ENCODE peak calls at places on chromosomes 4 and X, in seven cellular contexts. P is foreskin fibroblast, A is epithelial cell of esophagus, U is pancreas, N is left ventricle myocardium inferior, D is cardiac fibroblast, H is psoas muscle. W is an unnamed sample.

GRCh38 chr4:180925800-180926199 is 1317.4 kb upstream of the TENM3 start:
- DNase-seq in U (no peak), N (no peak), D (no peak), P (peak), A (peak), H (no peak), W (no peak)

GRCh38 chr4:1246901-1247810 is 1.8 kb downstream of the CTBP1 start:
- DNase-seq in D (peak), A (peak), H (peak), N (peak), P (peak), U (peak), W (peak)

GRCh38 chr4:39124885-39125599 is 57.3 kb upstream of the WDR19 start:
- DNase-seq in D (no peak), A (no peak), H (no peak), N (no peak), U (no peak), P (no peak), W (no peak)

GRCh38 chr4:128854433-128854832 is 44.9 kb downstream of the JADE1 start:
- DNase-seq in A (no peak), P (peak), N (no peak), U (no peak), H (no peak), D (peak), W (no peak)

GRCh38 chr4:173160871-173161270 is 7.7 kb upstream of the GALNT7 start:
- DNase-seq in N (no peak), H (no peak), U (no peak), D (no peak), A (no peak), P (no peak), W (no peak)

GRCh38 chr4:185359767-185360446 is 35.8 kb downstream of the LRP2BP start:
- DNase-seq in A (peak), D (peak), U (no peak), H (no peak), P (peak), N (no peak), W (no peak)

GRCh38 chr4:184012937-184013336 is 107.8 kb downstream of the STOX2 start:
- DNase-seq in N (no peak), P (no peak), A (no peak), U (no peak), D (no peak), H (no peak), W (no peak)

GRCh38 chr4:139515531-139515958 is 40.5 kb downstream of the SETD7 start:
- DNase-seq in U (no peak), N (no peak), P (no peak), D (no peak), A (no peak), H (no peak), W (no peak)

GRCh38 chr4:156820931-156821330 is 150.7 kb downstream of the PDGFC start:
- DNase-seq in H (no peak), A (no peak), N (no peak), P (no peak), U (no peak), D (peak), W (no peak)

DNA sequence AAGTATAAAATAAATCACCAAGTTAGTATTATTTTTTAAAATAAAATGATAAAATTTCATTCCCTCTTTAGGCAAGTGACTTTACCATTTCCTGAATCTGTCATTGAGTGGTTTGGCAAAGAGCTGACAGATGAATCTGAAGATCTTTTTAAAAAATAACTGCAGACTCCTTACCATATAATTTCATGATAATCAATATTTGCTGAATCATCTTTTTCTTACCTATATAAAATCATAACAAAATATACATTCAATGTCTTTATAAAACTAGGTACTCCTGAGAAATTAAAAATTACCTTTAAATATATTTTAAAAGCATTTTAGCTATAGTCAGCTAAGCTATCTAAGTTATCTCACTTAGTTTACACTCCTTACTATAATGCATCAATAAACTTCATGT is 17.2 kb downstream of the ANXA10 start:
- DNase-seq in A (no peak), P (no peak), D (no peak), U (no peak), N (no peak), H (no peak), W (no peak)
- H3K4me3 ChIP-seq in A (no peak), P (no peak), D (no peak), U (no peak), N (no peak), H (no peak), W (no peak)

GRCh38 chr4:101367201-101367600 is 19.9 kb upstream of the PPP3CA start:
- DNase-seq in A (peak), N (no peak), D (peak), H (no peak), U (no peak), P (peak), W (no peak)

GRCh38 chr4:101366331-101366730 is 19.0 kb upstream of the PPP3CA start:
- DNase-seq in A (no peak), H (no peak), N (no peak), P (peak), D (peak), U (no peak), W (no peak)

GRCh38 chr4:101370663-101371210 is 23.4 kb upstream of the PPP3CA start:
- DNase-seq in P (no peak), D (no peak), U (no peak), N (no peak), A (no peak), H (no peak), W (no peak)
- TF ChIP-seq CTCF in P (no peak), D (no peak), U (no peak), N (no peak), A (no peak), H (no peak), W (no peak)

GRCh38 chrX:103373581-103373980 is 2.8 kb upstream of the BEX3 start:
- DNase-seq in P (peak), D (peak), U (no peak), A (peak), N (no peak), H (no peak), W (no peak)

GRCh38 chrX:103378990-103379389 is 2.7 kb downstream of the BEX3 start:
- DNase-seq in N (no peak), U (no peak), A (no peak), D (no peak), P (no peak), H (no peak), W (no peak)

GRCh38 chrX:103376118-103376978 is at the start of gene BEX3:
- DNase-seq in N (peak), P (peak), U (peak), H (peak), A (peak), D (peak), W (peak)

GRCh38 chrX:103372886-103373285 is 3.5 kb upstream of the BEX3 start:
- DNase-seq in U (no peak), N (no peak), A (no peak), D (no peak), H (no peak), P (no peak), W (no peak)

GRCh38 chrX:103376979-103377324 is 614 bp downstream of the BEX3 start:
- DNase-seq in H (no peak), P (no peak), U (no peak), N (no peak), A (no peak), D (no peak), W (no peak)
- H3K4me3 ChIP-seq in H (peak), P (peak), U (peak), N (peak), A (peak), D (peak), W (peak)

GRCh38 chr4:5204781-5205180 is 153.5 kb downstream of the STK32B start:
- DNase-seq in U (no peak), N (no peak), D (peak), A (no peak), H (no peak), P (no peak), W (peak)

GRCh38 chr4:5203925-5204324 is 152.6 kb downstream of the STK32B start:
- DNase-seq in U (no peak), P (no peak), A (no peak), N (no peak), D (no peak), H (no peak), W (no peak)

GRCh38 chr4:5200546-5200945 is 149.3 kb downstream of the STK32B start:
- DNase-seq in P (no peak), N (no peak), U (no peak), H (no peak), A (no peak), D (no peak), W (no peak)

GRCh38 chr4:5205981-5206380 is 154.7 kb downstream of the STK32B start:
- DNase-seq in P (no peak), A (no peak), N (no peak), U (no peak), D (no peak), H (no peak), W (no peak)

DNA sequence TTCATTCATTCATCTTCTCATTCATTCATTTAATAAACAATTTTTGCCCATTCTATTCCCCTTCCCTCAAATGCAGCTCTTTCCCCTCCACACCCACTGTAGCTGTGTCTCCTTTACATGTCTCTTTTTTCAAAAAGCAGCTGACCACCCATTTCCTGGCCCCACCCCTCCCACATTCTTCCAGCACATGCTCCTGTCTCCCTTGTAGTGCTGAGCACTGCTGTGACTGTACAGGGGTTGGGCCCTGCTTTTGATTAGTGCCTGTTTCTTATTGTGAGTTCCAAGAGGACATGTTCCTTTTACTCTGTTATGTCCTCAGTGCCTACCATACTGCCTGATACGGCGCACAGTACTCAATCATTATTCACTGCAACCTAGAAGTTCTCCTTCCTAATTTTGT is 152.0 kb downstream of the STK32B start:
- DNase-seq in A (no peak), N (no peak), U (no peak), D (no peak), H (no peak), P (no peak), W (no peak)
- TF ChIP-seq CTCF in A (no peak), N (no peak), U (no peak), D (no peak), H (no peak), P (no peak), W (no peak)

GRCh38 chr4:143186634-143187033 is 1.9 kb downstream of the USP38 start:
- DNase-seq in P (peak), H (no peak), U (no peak), N (no peak), A (peak), D (peak), W (no peak)

GRCh38 chr4:143186202-143186601 is 1.5 kb downstream of the USP38 start:
- DNase-seq in H (no peak), N (no peak), D (peak), P (peak), U (no peak), A (peak), W (no peak)

GRCh38 chr4:143184503-143185252 is at the start of gene USP38:
- DNase-seq in D (peak), P (peak), U (peak), H (peak), A (peak), N (peak), W (peak)

GRCh38 chr4:143185253-143186107 is 763 bp downstream of the USP38 start:
- DNase-seq in D (peak), U (peak), N (peak), P (peak), A (peak), H (peak), W (peak)

GRCh38 chr4:143188325-143189088 is 3.8 kb downstream of the USP38 start:
- DNase-seq in P (no peak), U (no peak), H (no peak), D (peak), N (no peak), A (peak), W (no peak)
- H3K4me3 ChIP-seq in P (peak), U (no peak), H (peak), D (peak), N (peak), A (peak), W (no peak)

GRCh38 chr4:69896530-69897116 is 34.2 kb upstream of the CSN1S1 start:
- DNase-seq in D (peak), A (peak), U (no peak), P (peak), H (no peak), N (no peak), W (no peak)
- TF ChIP-seq CTCF in D (peak), A (peak), U (peak), P (no peak), H (no peak), N (no peak), W (peak)

GRCh38 chr4:66568431-66568830 is 898.1 kb upstream of the EPHA5 start:
- DNase-seq in U (no peak), H (no peak), D (no peak), P (no peak), A (peak), N (no peak), W (no peak)

GRCh38 chr4:66569228-66569627 is 898.9 kb upstream of the EPHA5 start:
- DNase-seq in D (no peak), A (no peak), N (no peak), H (no peak), U (no peak), P (no peak), W (no peak)

GRCh38 chr4:66568001-66568400 is 897.7 kb upstream of the EPHA5 start:
- DNase-seq in P (no peak), H (no peak), D (no peak), A (no peak), N (no peak), U (no peak), W (no peak)

GRCh38 chr4:66572949-66573348 is 902.7 kb upstream of the EPHA5 start:
- DNase-seq in U (no peak), H (no peak), A (peak), D (peak), N (no peak), P (peak), W (no peak)

GRCh38 chr4:66571145-66571544 is 900.9 kb upstream of the EPHA5 start:
- DNase-seq in N (no peak), U (no peak), A (no peak), H (no peak), P (no peak), D (no peak), W (no peak)
- H3K4me3 ChIP-seq in N (no peak), U (no peak), A (no peak), H (no peak), P (no peak), D (no peak), W (no peak)

GRCh38 chr4:145868637-145869409 is 69.8 kb downstream of the ZNF827 start:
- DNase-seq in H (no peak), A (no peak), P (peak), D (peak), U (no peak), N (no peak), W (no peak)
- TF ChIP-seq CTCF in H (no peak), A (no peak), P (peak), D (no peak), U (no peak), N (peak), W (no peak)

GRCh38 chrX:19515615-19516105 is 352 bp upstream of the MAP3K15 start:
- DNase-seq in N (no peak), U (no peak), D (no peak), P (no peak), A (no peak), H (no peak), W (no peak)

GRCh38 chrX:19512359-19512758 is 2.9 kb downstream of the MAP3K15 start:
- DNase-seq in N (no peak), H (no peak), U (no peak), P (no peak), A (no peak), D (no peak), W (no peak)

GRCh38 chrX:19513383-19513782 is 1.9 kb downstream of the MAP3K15 start:
- DNase-seq in U (no peak), D (no peak), A (peak), H (no peak), N (no peak), P (peak), W (no peak)

GRCh38 chrX:19512961-19513360 is 2.3 kb downstream of the MAP3K15 start:
- DNase-seq in H (no peak), U (no peak), A (no peak), P (no peak), D (no peak), N (no peak), W (no peak)

DNA sequence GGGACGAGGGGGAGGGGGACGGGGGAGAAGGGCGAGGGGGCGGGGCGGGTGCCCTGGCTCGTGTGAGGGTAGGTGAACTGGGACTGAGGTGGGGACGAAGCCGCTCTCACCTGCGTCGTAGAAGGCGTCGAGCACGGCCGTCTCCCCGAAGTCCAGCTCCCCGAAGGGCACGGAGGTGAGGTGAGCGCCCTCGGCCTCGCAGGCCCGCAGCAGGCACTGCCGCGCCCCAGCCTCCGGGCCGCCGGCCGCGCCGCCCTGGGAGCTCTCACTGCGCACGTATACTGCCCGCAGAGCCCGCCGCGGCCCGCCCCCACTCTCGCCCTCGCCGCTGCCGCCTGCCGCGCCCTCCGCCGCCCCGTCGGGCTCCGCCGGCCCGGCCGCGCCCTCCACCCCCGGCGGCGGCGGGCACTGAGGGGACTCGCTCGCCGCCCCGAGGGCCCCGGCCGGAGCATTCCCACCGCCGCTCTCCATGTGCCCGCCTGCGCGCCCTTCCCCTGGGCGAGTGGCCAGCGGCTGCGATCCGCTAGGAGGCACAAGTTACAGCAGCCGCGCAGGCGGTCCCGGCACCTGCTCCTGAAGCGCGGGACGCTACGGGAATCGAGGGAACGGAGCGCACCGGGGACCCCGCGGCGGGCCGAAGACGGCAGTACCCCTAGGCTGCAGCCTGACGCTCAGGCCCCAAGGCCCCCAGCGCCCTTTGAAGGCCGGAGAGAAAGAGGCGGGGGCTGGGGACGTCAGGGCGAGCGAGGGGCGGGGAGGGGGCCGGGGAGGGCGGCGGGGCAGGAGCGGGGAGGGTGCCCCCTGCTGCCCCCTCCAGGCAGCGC is at the start of gene MAP3K15:
- DNase-seq in U (peak), P (peak), H (peak), D (peak), N (peak), A (peak), W (peak)
- H3K4me3 ChIP-seq in U (no peak), P (no peak), H (peak), D (peak), N (peak), A (no peak), W (no peak)

W was measured in mucosa of descending colon.